ENCODE peak calls at places on chromosomes 16 and 17, in ten cellular contexts. One of them, this sample, is unnamed.
A peak's percentile ranks its signal among the peaks of the same experiment; 100 is the strongest.

GRCh38 chr17:77404812-77405581 is 264.2 kb downstream of the SEC14L1 start:
- DNase-seq in epithelial cell of esophagus: peak; percentile 69
- DNase-seq in right cardiac atrium: peak; percentile 75
- DNase-seq in H9: no peak
- DNase-seq in activated CD4-positive, alpha-beta T cell treated with anti-CD3 and anti-CD28 coated beads for 48 hours: peak; percentile 89
- DNase-seq in stimulated activated CD8-positive, alpha-beta memory T cell treated with anti-CD3 and anti-CD28 coated beads, Interleukin-7, amount 100 ng/mL, for 1 hour: peak; percentile 70
- DNase-seq in activated T-helper 1 cell treated with anti-CD3 and anti-CD28 coated beads, Interleukin-2, amount 50 U/mL, for 16 hours: peak; percentile 72
- DNase-seq in EH: peak; percentile 90
- DNase-seq in activated CD4-positive, CD25-positive, alpha-beta regulatory T cell: peak; percentile 58
- DNase-seq in globus pallidus: no peak
- DNase-seq in this sample: no peak

GRCh38 chr16:87358696-87359095 is 24.9 kb downstream of the FBXO31 start:
- DNase-seq in EH: no peak
- DNase-seq in H9: no peak
- DNase-seq in epithelial cell of esophagus: no peak
- DNase-seq in activated T-helper 1 cell treated with anti-CD3 and anti-CD28 coated beads, Interleukin-2, amount 50 U/mL, for 16 hours: no peak
- DNase-seq in activated CD4-positive, alpha-beta T cell treated with anti-CD3 and anti-CD28 coated beads for 48 hours: no peak
- DNase-seq in activated CD4-positive, CD25-positive, alpha-beta regulatory T cell: no peak
- DNase-seq in right cardiac atrium: no peak
- DNase-seq in globus pallidus: no peak
- DNase-seq in stimulated activated CD8-positive, alpha-beta memory T cell treated with anti-CD3 and anti-CD28 coated beads, Interleukin-7, amount 100 ng/mL, for 1 hour: no peak
- DNase-seq in this sample: peak; percentile 62

GRCh38 chr16:19288872-19289799 is 3.6 kb downstream of the CLEC19A start:
- DNase-seq in activated CD4-positive, alpha-beta T cell treated with anti-CD3 and anti-CD28 coated beads for 48 hours: no peak
- DNase-seq in activated CD4-positive, CD25-positive, alpha-beta regulatory T cell: no peak
- DNase-seq in H9: no peak
- DNase-seq in right cardiac atrium: no peak
- DNase-seq in EH: no peak
- DNase-seq in epithelial cell of esophagus: no peak
- DNase-seq in activated T-helper 1 cell treated with anti-CD3 and anti-CD28 coated beads, Interleukin-2, amount 50 U/mL, for 16 hours: no peak
- DNase-seq in globus pallidus: no peak
- DNase-seq in stimulated activated CD8-positive, alpha-beta memory T cell treated with anti-CD3 and anti-CD28 coated beads, Interleukin-7, amount 100 ng/mL, for 1 hour: no peak
- DNase-seq in this sample: no peak

GRCh38 chr16:50040710-50041109 is 15.7 kb downstream of the CNEP1R1 start:
- DNase-seq in activated CD4-positive, alpha-beta T cell treated with anti-CD3 and anti-CD28 coated beads for 48 hours: no peak
- DNase-seq in activated T-helper 1 cell treated with anti-CD3 and anti-CD28 coated beads, Interleukin-2, amount 50 U/mL, for 16 hours: no peak
- DNase-seq in epithelial cell of esophagus: no peak
- DNase-seq in activated CD4-positive, CD25-positive, alpha-beta regulatory T cell: no peak
- DNase-seq in stimulated activated CD8-positive, alpha-beta memory T cell treated with anti-CD3 and anti-CD28 coated beads, Interleukin-7, amount 100 ng/mL, for 1 hour: no peak
- DNase-seq in right cardiac atrium: no peak
- DNase-seq in globus pallidus: no peak
- DNase-seq in H9: no peak
- DNase-seq in EH: no peak
- DNase-seq in this sample: no peak

GRCh38 chr17:5225668-5226457 is 8.8 kb downstream of the SCIMP start:
- DNase-seq in stimulated activated CD8-positive, alpha-beta memory T cell treated with anti-CD3 and anti-CD28 coated beads, Interleukin-7, amount 100 ng/mL, for 1 hour: no peak
- DNase-seq in activated T-helper 1 cell treated with anti-CD3 and anti-CD28 coated beads, Interleukin-2, amount 50 U/mL, for 16 hours: no peak
- DNase-seq in activated CD4-positive, CD25-positive, alpha-beta regulatory T cell: no peak
- DNase-seq in activated CD4-positive, alpha-beta T cell treated with anti-CD3 and anti-CD28 coated beads for 48 hours: no peak
- DNase-seq in globus pallidus: no peak
- DNase-seq in EH: no peak
- DNase-seq in right cardiac atrium: no peak
- DNase-seq in H9: no peak
- DNase-seq in epithelial cell of esophagus: no peak
- DNase-seq in this sample: no peak

GRCh38 chr17:40312893-40313659 is 4.1 kb downstream of the RARA start:
- DNase-seq in epithelial cell of esophagus: no peak
- DNase-seq in H9: no peak
- DNase-seq in right cardiac atrium: no peak
- DNase-seq in EH: no peak
- DNase-seq in globus pallidus: no peak
- DNase-seq in activated CD4-positive, alpha-beta T cell treated with anti-CD3 and anti-CD28 coated beads for 48 hours: no peak
- DNase-seq in stimulated activated CD8-positive, alpha-beta memory T cell treated with anti-CD3 and anti-CD28 coated beads, Interleukin-7, amount 100 ng/mL, for 1 hour: no peak
- DNase-seq in activated T-helper 1 cell treated with anti-CD3 and anti-CD28 coated beads, Interleukin-2, amount 50 U/mL, for 16 hours: no peak
- DNase-seq in activated CD4-positive, CD25-positive, alpha-beta regulatory T cell: no peak
- DNase-seq in this sample: no peak

GRCh38 chr17:28777178-28777577 is 33.4 kb downstream of the TRAF4 start:
- DNase-seq in activated CD4-positive, alpha-beta T cell treated with anti-CD3 and anti-CD28 coated beads for 48 hours: no peak
- DNase-seq in right cardiac atrium: no peak
- DNase-seq in epithelial cell of esophagus: peak; percentile 72
- DNase-seq in H9: no peak
- DNase-seq in activated CD4-positive, CD25-positive, alpha-beta regulatory T cell: no peak
- DNase-seq in stimulated activated CD8-positive, alpha-beta memory T cell treated with anti-CD3 and anti-CD28 coated beads, Interleukin-7, amount 100 ng/mL, for 1 hour: no peak
- DNase-seq in globus pallidus: no peak
- DNase-seq in EH: no peak
- DNase-seq in activated T-helper 1 cell treated with anti-CD3 and anti-CD28 coated beads, Interleukin-2, amount 50 U/mL, for 16 hours: no peak
- DNase-seq in this sample: no peak

GRCh38 chr17:31388770-31389672 is 2.5 kb upstream of the RAB11FIP4 start:
- DNase-seq in stimulated activated CD8-positive, alpha-beta memory T cell treated with anti-CD3 and anti-CD28 coated beads, Interleukin-7, amount 100 ng/mL, for 1 hour: peak; percentile 19
- DNase-seq in EH: peak; percentile 30
- DNase-seq in H9: peak; percentile 83
- DNase-seq in activated CD4-positive, alpha-beta T cell treated with anti-CD3 and anti-CD28 coated beads for 48 hours: peak; percentile 59
- DNase-seq in activated T-helper 1 cell treated with anti-CD3 and anti-CD28 coated beads, Interleukin-2, amount 50 U/mL, for 16 hours: no peak
- DNase-seq in globus pallidus: peak; percentile 59
- DNase-seq in epithelial cell of esophagus: peak; percentile 19
- DNase-seq in right cardiac atrium: no peak
- DNase-seq in activated CD4-positive, CD25-positive, alpha-beta regulatory T cell: peak; percentile 18
- DNase-seq in this sample: no peak

GRCh38 chr16:1395444-1396074 is 18.9 kb downstream of the UNKL start:
- DNase-seq in activated CD4-positive, alpha-beta T cell treated with anti-CD3 and anti-CD28 coated beads for 48 hours: no peak
- DNase-seq in activated CD4-positive, CD25-positive, alpha-beta regulatory T cell: no peak
- DNase-seq in stimulated activated CD8-positive, alpha-beta memory T cell treated with anti-CD3 and anti-CD28 coated beads, Interleukin-7, amount 100 ng/mL, for 1 hour: no peak
- DNase-seq in right cardiac atrium: no peak
- DNase-seq in epithelial cell of esophagus: no peak
- DNase-seq in activated T-helper 1 cell treated with anti-CD3 and anti-CD28 coated beads, Interleukin-2, amount 50 U/mL, for 16 hours: no peak
- DNase-seq in H9: no peak
- DNase-seq in globus pallidus: no peak
- DNase-seq in EH: no peak
- DNase-seq in this sample: no peak

GRCh38 chr17:83173997-83174858 is 94.8 kb downstream of the METRNL start:
- DNase-seq in epithelial cell of esophagus: no peak
- DNase-seq in H9: peak; percentile 29
- DNase-seq in stimulated activated CD8-positive, alpha-beta memory T cell treated with anti-CD3 and anti-CD28 coated beads, Interleukin-7, amount 100 ng/mL, for 1 hour: no peak
- DNase-seq in globus pallidus: no peak
- DNase-seq in activated T-helper 1 cell treated with anti-CD3 and anti-CD28 coated beads, Interleukin-2, amount 50 U/mL, for 16 hours: no peak
- DNase-seq in right cardiac atrium: peak; percentile 57
- DNase-seq in activated CD4-positive, CD25-positive, alpha-beta regulatory T cell: no peak
- DNase-seq in activated CD4-positive, alpha-beta T cell treated with anti-CD3 and anti-CD28 coated beads for 48 hours: no peak
- DNase-seq in EH: peak; percentile 17
- DNase-seq in this sample: peak; percentile 59

GRCh38 chr17:65503557-65503956 is 57.9 kb downstream of the AXIN2 start:
- DNase-seq in globus pallidus: no peak
- DNase-seq in H9: no peak
- DNase-seq in activated CD4-positive, CD25-positive, alpha-beta regulatory T cell: no peak
- DNase-seq in activated CD4-positive, alpha-beta T cell treated with anti-CD3 and anti-CD28 coated beads for 48 hours: no peak
- DNase-seq in epithelial cell of esophagus: no peak
- DNase-seq in right cardiac atrium: no peak
- DNase-seq in activated T-helper 1 cell treated with anti-CD3 and anti-CD28 coated beads, Interleukin-2, amount 50 U/mL, for 16 hours: no peak
- DNase-seq in stimulated activated CD8-positive, alpha-beta memory T cell treated with anti-CD3 and anti-CD28 coated beads, Interleukin-7, amount 100 ng/mL, for 1 hour: no peak
- DNase-seq in EH: no peak
- DNase-seq in this sample: no peak

GRCh38 chr16:67092227-67092626 is 17.5 kb upstream of the PHAF1 start:
- DNase-seq in activated CD4-positive, CD25-positive, alpha-beta regulatory T cell: no peak
- DNase-seq in EH: peak; percentile 97
- DNase-seq in activated T-helper 1 cell treated with anti-CD3 and anti-CD28 coated beads, Interleukin-2, amount 50 U/mL, for 16 hours: no peak
- DNase-seq in epithelial cell of esophagus: peak; percentile 54
- DNase-seq in globus pallidus: no peak
- DNase-seq in right cardiac atrium: no peak
- DNase-seq in activated CD4-positive, alpha-beta T cell treated with anti-CD3 and anti-CD28 coated beads for 48 hours: no peak
- DNase-seq in stimulated activated CD8-positive, alpha-beta memory T cell treated with anti-CD3 and anti-CD28 coated beads, Interleukin-7, amount 100 ng/mL, for 1 hour: no peak
- DNase-seq in H9: no peak
- DNase-seq in this sample: no peak

GRCh38 chr16:30761427-30761927 is 385 bp downstream of the CFAP119 start:
- DNase-seq in activated CD4-positive, CD25-positive, alpha-beta regulatory T cell: peak; percentile 22
- DNase-seq in right cardiac atrium: peak; percentile 60
- DNase-seq in H9: peak; percentile 68
- DNase-seq in activated CD4-positive, alpha-beta T cell treated with anti-CD3 and anti-CD28 coated beads for 48 hours: peak; percentile 54
- DNase-seq in activated T-helper 1 cell treated with anti-CD3 and anti-CD28 coated beads, Interleukin-2, amount 50 U/mL, for 16 hours: no peak
- DNase-seq in EH: peak; percentile 44
- DNase-seq in globus pallidus: no peak
- DNase-seq in epithelial cell of esophagus: peak; percentile 64
- DNase-seq in stimulated activated CD8-positive, alpha-beta memory T cell treated with anti-CD3 and anti-CD28 coated beads, Interleukin-7, amount 100 ng/mL, for 1 hour: no peak
- DNase-seq in this sample: peak; percentile 65

GRCh38 chr17:46264456-46265198 is 30.3 kb upstream of the LRRC37A start:
- DNase-seq in globus pallidus: no peak
- DNase-seq in activated CD4-positive, CD25-positive, alpha-beta regulatory T cell: no peak
- DNase-seq in activated CD4-positive, alpha-beta T cell treated with anti-CD3 and anti-CD28 coated beads for 48 hours: peak; percentile 25
- DNase-seq in activated T-helper 1 cell treated with anti-CD3 and anti-CD28 coated beads, Interleukin-2, amount 50 U/mL, for 16 hours: no peak
- DNase-seq in H9: peak; percentile 43
- DNase-seq in EH: peak; percentile 94
- DNase-seq in epithelial cell of esophagus: peak; percentile 93
- DNase-seq in right cardiac atrium: no peak
- DNase-seq in stimulated activated CD8-positive, alpha-beta memory T cell treated with anti-CD3 and anti-CD28 coated beads, Interleukin-7, amount 100 ng/mL, for 1 hour: no peak
- DNase-seq in this sample: no peak

GRCh38 chr16:46884513-46885293 is 541 bp downstream of the GPT2 start:
- DNase-seq in activated T-helper 1 cell treated with anti-CD3 and anti-CD28 coated beads, Interleukin-2, amount 50 U/mL, for 16 hours: no peak
- DNase-seq in H9: no peak
- DNase-seq in activated CD4-positive, alpha-beta T cell treated with anti-CD3 and anti-CD28 coated beads for 48 hours: peak; percentile 43
- DNase-seq in stimulated activated CD8-positive, alpha-beta memory T cell treated with anti-CD3 and anti-CD28 coated beads, Interleukin-7, amount 100 ng/mL, for 1 hour: no peak
- DNase-seq in epithelial cell of esophagus: peak; percentile 46
- DNase-seq in activated CD4-positive, CD25-positive, alpha-beta regulatory T cell: no peak
- DNase-seq in globus pallidus: peak; percentile 77
- DNase-seq in EH: peak; percentile 11
- DNase-seq in right cardiac atrium: peak; percentile 60
- DNase-seq in this sample: no peak

This sample was measured in psoas muscle.